ENCODE peak calls at places on chromosomes 12 and 14, in seven cellular contexts. N is activated CD8-positive, alpha-beta memory T cell treated with anti-CD3 and anti-CD28 coated beads for 1 hour; M is GM04504; C is brain microvascular endothelial cell; Z is fibroblast of the aortic adventitia; Q is AG09309; D is NCI-H1694. J is an unnamed sample.

GRCh38 chr12:10227648-10228047 is 15.0 kb downstream of the GABARAPL1 start:
- DNase-seq in N (no peak), M (no peak), C (no peak), Z (no peak), Q (no peak), D (no peak), J (no peak)

GRCh38 chr14:69726761-69727511 is 40.0 kb upstream of the SRSF5 start:
- DNase-seq in N (peak; percentile 77), M (peak; percentile 30), C (peak; percentile 53), Z (peak; percentile 75), Q (peak; percentile 7), D (peak; percentile 61), J (peak; percentile 60)

GRCh38 chr14:32825058-32825457 is 113.6 kb upstream of the NPAS3 start:
- DNase-seq in N (no peak), M (no peak), C (no peak), Z (no peak), Q (no peak), D (no peak), J (no peak)

GRCh38 chr12:124919646-124920352 is 5.3 kb upstream of the UBC start:
- DNase-seq in N (no peak), M (no peak), C (no peak), Z (no peak), Q (no peak), D (no peak), J (peak; percentile 76)

GRCh38 chr14:71451501-71451900 is 480.7 kb upstream of the RGS6 start:
- DNase-seq in N (no peak), M (no peak), C (no peak), Z (no peak), Q (no peak), D (no peak), J (no peak)

GRCh38 chr12:12810507-12811143 is 2.5 kb upstream of the DDX47 start:
- DNase-seq in N (no peak), M (no peak), C (no peak), Z (no peak), Q (no peak), D (no peak), J (no peak)

GRCh38 chr12:92059976-92060375 is 85.7 kb downstream of the BTG1 start:
- DNase-seq in N (no peak), M (peak; percentile 61), C (peak; percentile 60), Z (peak; percentile 84), Q (peak; percentile 60), D (no peak), J (peak; percentile 79)

GRCh38 chr12:122023339-122024131 is 1.9 kb downstream of the BCL7A start:
- DNase-seq in N (no peak), M (peak; percentile 56), C (peak; percentile 35), Z (peak; percentile 82), Q (peak; percentile 27), D (peak; percentile 47), J (peak; percentile 72)

GRCh38 chr14:34931206-34931605 is 51.6 kb upstream of the SRP54 start:
- DNase-seq in N (no peak), M (no peak), C (no peak), Z (peak; percentile 38), Q (no peak), D (no peak), J (peak; percentile 22)

GRCh38 chr12:113462880-113463745 is 8.6 kb downstream of the LHX5 start:
- DNase-seq in N (no peak), M (no peak), C (no peak), Z (no peak), Q (no peak), D (no peak), J (no peak)

GRCh38 chr14:95431199-95432145 is 85.0 kb downstream of the SYNE3 start:
- DNase-seq in N (no peak), M (no peak), C (peak; percentile 27), Z (peak; percentile 31), Q (no peak), D (peak; percentile 66), J (peak; percentile 71)

GRCh38 chr14:104913413-104913812 is 11.3 kb upstream of the PLD4 start:
- DNase-seq in N (no peak), M (no peak), C (no peak), Z (no peak), Q (no peak), D (no peak), J (no peak)

GRCh38 chr14:75831455-75831854 is 150.3 kb downstream of the TGFB3 start:
- DNase-seq in N (no peak), M (peak; percentile 59), C (peak; percentile 56), Z (peak; percentile 81), Q (no peak), D (no peak), J (peak; percentile 95)

GRCh38 chr14:63840981-63841380 is 11.8 kb upstream of the SYNE2 start:
- DNase-seq in N (peak; percentile 60), M (no peak), C (no peak), Z (no peak), Q (no peak), D (no peak), J (no peak)

GRCh38 chr14:73623504-73623903 is 11.2 kb downstream of the ACOT6 start:
- DNase-seq in N (no peak), M (no peak), C (no peak), Z (no peak), Q (no peak), D (no peak), J (no peak)

GRCh38 chr12:26195250-26195640 is at the start of gene SSPN:
- DNase-seq in N (no peak), M (peak; percentile 27), C (peak; percentile 20), Z (peak; percentile 63), Q (no peak), D (no peak), J (peak; percentile 47)

GRCh38 chr12:113831016-113831415 is 135.1 kb downstream of the RBM19 start:
- DNase-seq in N (no peak), M (no peak), C (peak; percentile 34), Z (peak; percentile 58), Q (peak; percentile 24), D (no peak), J (peak; percentile 8)

GRCh38 chr14:90924618-90925345 is 108.6 kb upstream of the TTC7B start:
- DNase-seq in N (no peak), M (no peak), C (no peak), Z (peak; percentile 67), Q (peak; percentile 28), D (no peak), J (peak; percentile 56)

GRCh38 chr14:23348297-23348655 is 4.4 kb downstream of the SLC22A17 start:
- DNase-seq in N (no peak), M (no peak), C (no peak), Z (no peak), Q (no peak), D (no peak), J (no peak)

J was measured in fibroblast of mammary gland.